ENCODE peak calls at places on chromosomes 4 and X, in four cellular contexts. A, F, N and L are unnamed samples.
A peak's percentile ranks its signal among the peaks of the same experiment; 100 is the strongest.

GRCh38 chrX:46759645-46759974 is 692 bp upstream of the SLC9A7 start:
- DNase-seq in A (peak; percentile 72), F (no peak), N (no peak), L (no peak)

GRCh38 chr4:66506985-66507384 is 836.7 kb upstream of the EPHA5 start:
- DNase-seq in A (no peak), F (no peak), N (no peak), L (no peak)

GRCh38 chr4:107131295-107131694 is 95.2 kb upstream of the DKK2 start:
- DNase-seq in A (no peak), F (no peak), N (no peak), L (no peak)

GRCh38 chr4:6419452-6420028 is 52.9 kb downstream of the PPP2R2C start:
- DNase-seq in A (no peak), F (no peak), N (no peak), L (no peak)

GRCh38 chr4:144599621-144600020 is 46.3 kb upstream of the HHIP start:
- DNase-seq in A (no peak), F (no peak), N (no peak), L (no peak)

GRCh38 chr4:185318679-185319078 is 77.0 kb downstream of the LRP2BP start:
- DNase-seq in A (peak; percentile 62), F (no peak), N (no peak), L (no peak)

GRCh38 chrX:39453847-39454645 is 643.7 kb downstream of the BCOR start:
- DNase-seq in A (no peak), F (no peak), N (no peak), L (no peak)

GRCh38 chr4:47650584-47651130 is 165.6 kb downstream of the ATP10D start:
- DNase-seq in A (no peak), F (no peak), N (no peak), L (no peak)

GRCh38 chrX:101394372-101394771 is 3.6 kb downstream of the RPL36A start:
- DNase-seq in A (no peak), F (no peak), N (no peak), L (no peak)

GRCh38 chrX:56797966-56798711 is 69.1 kb downstream of the NBDY start:
- DNase-seq in A (no peak), F (no peak), N (no peak), L (peak; percentile 52)

GRCh38 chrX:120768681-120769080 is 107.0 kb downstream of the CT47B1 start:
- DNase-seq in A (no peak), F (no peak), N (no peak), L (no peak)

GRCh38 chrX:107205770-107206696 is at the start of the genes DNAAF6 and NUP62CL:
- DNase-seq in A (peak; percentile 78), F (no peak), N (peak; percentile 28), L (peak; percentile 81)

GRCh38 chrX:40201486-40201885 is 103.7 kb upstream of the BCOR start:
- DNase-seq in A (no peak), F (no peak), N (peak; percentile 2), L (no peak)

GRCh38 chr4:140427919-140428471 is 547 bp upstream of the CLGN start:
- DNase-seq in A (peak; percentile 20), F (no peak), N (no peak), L (no peak)

GRCh38 chr4:152535236-152535902 is 523 bp downstream of the FBXW7 start:
- DNase-seq in A (no peak), F (no peak), N (peak; percentile 24), L (no peak)

GRCh38 chrX:30593435-30594200 is 16.1 kb upstream of the TASL start:
- DNase-seq in A (no peak), F (no peak), N (no peak), L (no peak)
- TF ChIP-seq CTCF in A (no peak), F (no peak), N (no peak), L (no peak)

DNA sequence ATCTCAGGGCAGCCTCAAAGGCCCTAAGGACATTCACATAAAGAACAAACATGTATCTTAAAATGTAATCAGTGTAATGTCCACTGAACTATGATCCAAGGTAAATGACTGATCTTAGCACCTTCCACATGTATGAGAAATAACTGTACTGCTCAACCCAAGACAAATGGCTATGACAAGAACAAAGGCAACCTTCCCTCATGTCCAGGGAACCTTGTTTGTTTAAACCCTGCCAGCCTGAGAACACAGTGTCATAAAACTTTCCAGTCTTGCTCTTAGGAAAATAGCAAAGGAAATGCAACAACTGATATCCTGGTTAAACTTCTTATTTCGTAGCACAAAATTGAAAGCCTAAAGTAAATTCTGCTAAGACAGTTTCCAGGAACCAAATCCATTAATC is 494.3 kb downstream of the IL15 start:
- DNase-seq in A (no peak), F (no peak), N (no peak), L (no peak)
- H3K4me1 ChIP-seq in A (no peaks in the 10 kb centered on the region), F (no peaks in the 10 kb centered on the region), N (peaks cover 9% of the 10 kb centered on the region), L (peaks cover 29% of the 10 kb centered on the region)

GRCh38 chrX:19870206-19870605 is 17.2 kb downstream of the SH3KBP1 start:
- DNase-seq in A (no peak), F (no peak), N (no peak), L (no peak)
- H3K27ac ChIP-seq in A (no peak overlapping the region), F (no peak overlapping the region), N (no peak overlapping the region), L (no peak overlapping the region)

GRCh38 chr4:154506253-154506652 is 14.7 kb upstream of the DCHS2 start:
- DNase-seq in A (peak; percentile 47), F (no peak), N (no peak), L (no peak)
- TF ChIP-seq CTCF in A (peak; percentile 61), F (peak; percentile 33), N (no peak), L (peak; percentile 10)

GRCh38 chr4:78609580-78609979 is 58.0 kb downstream of the ANXA3 start:
- DNase-seq in A (no peak), F (no peak), N (no peak), L (no peak)
- H3K4me1 ChIP-seq in A (peaks cover 14% of the 10 kb centered on the region), F (peaks cover 16% of the 10 kb centered on the region), N (peaks cover 21% of the 10 kb centered on the region), L (no peaks in the 10 kb centered on the region)

DNA sequence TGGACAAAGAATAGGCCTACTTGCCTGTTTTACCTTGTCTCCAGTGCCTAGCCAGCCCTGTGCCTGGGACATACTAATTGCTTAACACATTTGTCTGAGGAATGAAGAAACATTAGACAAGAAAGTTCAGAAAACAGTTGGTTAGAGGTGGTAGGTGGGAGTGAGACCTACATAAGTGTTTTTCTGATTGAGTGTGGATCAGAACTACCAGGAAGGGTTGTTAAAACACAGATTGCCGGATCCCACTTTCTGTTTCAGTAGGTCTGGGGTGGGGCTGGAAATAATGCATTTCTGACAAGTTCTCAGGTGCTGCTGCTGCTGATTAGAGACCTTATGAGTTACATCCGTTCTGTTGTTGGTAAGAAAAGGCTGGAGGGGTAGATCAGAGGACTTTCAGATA is 5.7 kb upstream of the JADE1 start:
- DNase-seq in A (no peak), F (no peak), N (no peak), L (no peak)
- H3K27ac ChIP-seq in A (no peak overlapping the region), F (no peak overlapping the region), N (no peak overlapping the region), L (no peak overlapping the region)

GRCh38 chrX:25433307-25433706 is 417.5 kb upstream of the ARX start:
- DNase-seq in A (no peak), F (no peak), N (no peak), L (no peak)

GRCh38 chrX:25432396-25432795 is 416.6 kb upstream of the ARX start:
- DNase-seq in A (no peak), F (no peak), N (no peak), L (no peak)

DNA sequence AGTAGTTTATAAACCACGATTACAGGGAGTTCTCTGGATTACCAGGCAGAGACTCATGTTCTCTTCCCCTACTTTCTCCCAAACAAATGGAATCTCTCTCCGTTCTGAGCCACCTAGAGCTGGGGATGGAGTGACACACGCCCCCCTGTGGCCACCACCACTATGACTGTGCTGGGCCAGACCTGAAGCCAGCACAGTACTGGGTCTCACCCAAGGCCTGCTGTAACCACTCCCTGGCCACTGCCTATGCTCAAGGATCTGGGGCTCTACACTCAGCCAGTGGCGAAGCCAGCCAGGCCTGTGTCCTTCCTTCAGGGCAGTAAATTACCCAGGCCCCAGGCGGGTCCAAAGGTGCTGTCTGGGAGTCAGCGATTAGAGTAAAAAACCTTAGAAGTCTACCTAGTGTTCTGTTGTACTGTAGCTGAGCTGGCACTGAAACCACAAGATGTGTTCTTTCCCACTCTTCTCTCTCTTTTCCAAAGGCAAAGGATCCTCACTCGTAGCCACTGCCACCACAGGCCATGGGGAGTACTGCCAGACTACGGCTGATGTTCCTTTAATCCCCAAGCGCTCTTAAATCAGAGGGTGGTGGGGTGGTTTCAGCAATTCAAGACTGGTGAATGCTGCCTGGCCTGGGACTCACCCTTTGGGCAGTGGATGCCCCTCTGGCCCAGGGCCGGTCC is 412.2 kb upstream of the ARX start:
- DNase-seq in A (peak; percentile 29), F (no peak), N (no peak), L (no peak)
- TF ChIP-seq CTCF in A (peak; percentile 59), F (no peak), N (no peak), L (no peak)

GRCh38 chr4:10179957-10180602 is 63.5 kb upstream of the WDR1 start:
- DNase-seq in A (no peak), F (no peak), N (no peak), L (no peak)
- H3K4me1 ChIP-seq in A (no peaks in the 10 kb centered on the region), F (no peaks in the 10 kb centered on the region), N (peaks cover 10% of the 10 kb centered on the region), L (peaks cover 3% of the 10 kb centered on the region)

GRCh38 chr4:76736434-76736833 is 161.5 kb downstream of the SOWAHB start:
- DNase-seq in A (no peak), F (no peak), N (no peak), L (no peak)
- H3K27ac ChIP-seq in A (no peak overlapping the region), F (peak overlapping the region; percentile 80), N (no peak overlapping the region), L (no peak overlapping the region)